ENCODE peak calls at places on chromosomes 5 and 9, in four cellular contexts. U is activated CD4-positive, alpha-beta T cell treated with anti-CD3 and anti-CD28 coated beads, Interleukin-2, amount 50 U/mL, for 1 hour; P is ELR; D is posterior cingulate gyrus. O is an unnamed sample.
A peak's percentile ranks its signal among the peaks of the same experiment; 100 is the strongest.

GRCh38 chr5:62475072-62475471 is 62.5 kb downstream of the IPO11 start:
- DNase-seq in D (no peak), U (no peak), P (peak; percentile 85), O (peak; percentile 32)

GRCh38 chr9:112091805-112092204 is 83.3 kb downstream of the SUSD1 start:
- DNase-seq in U (no peak), P (peak; percentile 40), D (no peak), O (peak; percentile 52)

GRCh38 chr9:134676886-134677285 is 35.3 kb downstream of the COL5A1 start:
- DNase-seq in D (no peak), P (no peak), U (no peak), O (no peak)

GRCh38 chr9:136437839-136438547 is 1.7 kb downstream of the INPP5E start:
- DNase-seq in U (no peak), P (no peak), D (peak; percentile 46), O (no peak)

GRCh38 chr5:159003045-159004030 is 96.4 kb downstream of the EBF1 start:
- DNase-seq in D (no peak), U (no peak), P (peak; percentile 41), O (peak; percentile 10)

GRCh38 chr5:40437452-40437861 is 242.3 kb upstream of the PTGER4 start:
- DNase-seq in D (no peak), P (peak; percentile 95), U (no peak), O (peak; percentile 2)

GRCh38 chr9:34744295-34745221 is 34.6 kb upstream of the CCL21 start:
- DNase-seq in D (no peak), U (no peak), P (peak; percentile 43), O (peak; percentile 29)

GRCh38 chr5:115392611-115393010 is 96.2 kb upstream of the CCDC112 start:
- DNase-seq in D (no peak), P (no peak), U (no peak), O (no peak)

GRCh38 chr5:113678924-113679575 is 165.6 kb downstream of the YTHDC2 start:
- DNase-seq in D (no peak), P (peak; percentile 61), U (no peak), O (peak; percentile 80)

GRCh38 chr5:172910828-172911627 is 48.2 kb upstream of the RPL26L1 start:
- DNase-seq in P (peak; percentile 85), U (peak; percentile 11), D (no peak), O (peak; percentile 98)

GRCh38 chr9:134858051-134858841 is 22.4 kb upstream of the FCN2 start:
- DNase-seq in P (peak; percentile 47), U (no peak), D (no peak), O (no peak)

GRCh38 chr9:87675466-87675865 is 50.5 kb upstream of the CTSL start:
- DNase-seq in P (no peak), U (no peak), D (no peak), O (no peak)

GRCh38 chr5:68217476-68217984 is 2.0 kb downstream of the PIK3R1 start:
- DNase-seq in P (no peak), U (no peak), D (no peak), O (no peak)

GRCh38 chr9:91813261-91813795 is 136.7 kb downstream of the ROR2 start:
- DNase-seq in U (no peak), P (no peak), D (no peak), O (no peak)

GRCh38 chr5:179054036-179054785 is 6.0 kb upstream of the ZNF354C start:
- DNase-seq in U (no peak), D (no peak), P (no peak), O (no peak)

GRCh38 chr5:5738797-5739489 is 316.5 kb downstream of the ICE1 start:
- DNase-seq in P (no peak), U (no peak), D (no peak), O (no peak)

GRCh38 chr9:4583001-4583400 is 79.1 kb upstream of the PLPP6 start:
- DNase-seq in P (no peak), D (no peak), U (no peak), O (no peak)

O was measured in lung microvascular endothelial cell.